ENCODE peak calls at places on chromosomes 3 and 15, in seven cellular contexts. E, A, R, Y, Q, M and C are unnamed samples.

GRCh38 chr15:58357529-58358476 is 74.0 kb upstream of the LIPC start:
- DNase-seq in Y (no peak), E (peak), A (no peak), Q (no peak), R (peak), M (no peak), C (no peak)

GRCh38 chr15:66654718-66655375 is 47.2 kb upstream of the SMAD6 start:
- DNase-seq in R (no peak), M (peak), Y (no peak), Q (no peak), E (no peak), A (no peak), C (no peak)

GRCh38 chr3:197555281-197556261 is at the start of gene BDH1:
- DNase-seq in A (no peak), Q (peak), R (peak), E (no peak), Y (no peak), M (peak), C (no peak)

GRCh38 chr3:110031975-110032374 is 694.6 kb upstream of the DPPA4 start:
- DNase-seq in R (no peak), Q (no peak), Y (no peak), M (no peak), E (no peak), A (no peak), C (no peak)

GRCh38 chr3:157122116-157122515 is 37.8 kb downstream of the CCNL1 start:
- DNase-seq in Q (no peak), E (peak), Y (peak), R (no peak), M (no peak), A (no peak), C (no peak)

GRCh38 chr3:45981321-45982038 is 14.1 kb downstream of the FYCO1 start:
- DNase-seq in Q (no peak), M (no peak), Y (no peak), A (no peak), R (no peak), E (peak), C (no peak)

GRCh38 chr3:141334627-141335250 is 33.6 kb upstream of the ZBTB38 start:
- DNase-seq in Y (no peak), M (no peak), Q (no peak), A (no peak), R (no peak), E (no peak), C (no peak)

GRCh38 chr3:58570851-58571250 is 6.3 kb downstream of the FAM107A start:
- DNase-seq in M (no peak), R (no peak), Y (no peak), E (no peak), Q (no peak), A (no peak), C (no peak)

GRCh38 chr15:51443282-51443914 is 101.9 kb downstream of the GLDN start:
- DNase-seq in E (no peak), R (no peak), M (no peak), Y (no peak), Q (no peak), A (no peak), C (no peak)

GRCh38 chr3:17740703-17741102 is 1.7 kb downstream of the TBC1D5 start:
- DNase-seq in E (peak), R (no peak), M (no peak), A (no peak), Q (no peak), Y (peak), C (no peak)

GRCh38 chr15:41256577-41257038 is 25.5 kb downstream of the CHP1 start:
- DNase-seq in Q (no peak), R (no peak), Y (no peak), M (no peak), A (no peak), E (no peak), C (no peak)

GRCh38 chr3:131526801-131527347 is 24.1 kb upstream of the MRPL3 start:
- DNase-seq in Y (no peak), A (no peak), R (no peak), Q (peak), M (peak), E (peak), C (no peak)

GRCh38 chr15:45871121-45871855 is 236.5 kb downstream of the SQOR start:
- DNase-seq in R (no peak), M (no peak), Q (no peak), A (no peak), E (no peak), Y (no peak), C (no peak)

GRCh38 chr3:181710581-181711255 is 1.0 kb upstream of the SOX2 start:
- DNase-seq in Q (no peak), M (no peak), E (no peak), Y (no peak), A (no peak), R (no peak), C (no peak)

GRCh38 chr3:43872301-43872700 is 181.6 kb downstream of the ABHD5 start:
- DNase-seq in R (no peak), M (no peak), Y (peak), E (peak), A (no peak), Q (no peak), C (no peak)

GRCh38 chr15:50339717-50340116 is 15.3 kb downstream of the GABPB1 start:
- DNase-seq in E (no peak), R (no peak), M (no peak), A (no peak), Y (no peak), Q (no peak), C (no peak)

GRCh38 chr3:155352900-155353490 is 59.5 kb upstream of the STRIT1 start:
- DNase-seq in E (peak), R (no peak), Q (no peak), M (no peak), A (peak), Y (peak), C (no peak)

GRCh38 chr3:40240921-40241320 is 68.6 kb upstream of the EIF1B start:
- DNase-seq in R (no peak), E (no peak), M (no peak), A (no peak), Q (no peak), Y (no peak), C (no peak)

GRCh38 chr3:46892285-46893145 is 15.0 kb downstream of the PTH1R start:
- DNase-seq in Y (peak), Q (peak), E (peak), M (peak), A (peak), R (no peak), C (no peak)

GRCh38 chr15:96264801-96265515 is 65.5 kb upstream of the NR2F2 start:
- DNase-seq in E (no peak), A (no peak), M (no peak), Y (peak), R (no peak), Q (no peak), C (no peak)

GRCh38 chr3:181793006-181793405 is 81.3 kb downstream of the SOX2 start:
- DNase-seq in Q (no peak), E (no peak), A (no peak), R (no peak), Y (no peak), M (no peak), C (no peak)

GRCh38 chr3:126883241-126883640 is 99.7 kb upstream of the PLXNA1 start:
- DNase-seq in Y (no peak), R (no peak), E (peak), M (no peak), Q (no peak), A (no peak), C (no peak)

GRCh38 chr15:91535856-91536500 is 317.5 kb upstream of the SLCO3A1 start:
- DNase-seq in E (no peak), R (no peak), M (no peak), Y (no peak), A (no peak), Q (no peak), C (no peak)

GRCh38 chr3:103813955-103814354 is 1379.1 kb downstream of the ZPLD1 start:
- DNase-seq in M (no peak), Y (no peak), Q (no peak), E (no peak), A (no peak), R (no peak), C (no peak)

GRCh38 chr15:58336161-58336560 is 95.6 kb upstream of the LIPC start:
- DNase-seq in A (no peak), E (no peak), Y (no peak), R (no peak), M (no peak), Q (no peak), C (no peak)

GRCh38 chr3:120780977-120781376 is 38.4 kb downstream of the GTF2E1 start:
- DNase-seq in A (no peak), E (peak), M (no peak), Q (no peak), R (no peak), Y (peak), C (no peak)

GRCh38 chr15:33468740-33469139 is 158.0 kb downstream of the RYR3 start:
- DNase-seq in R (no peak), E (no peak), Q (no peak), A (no peak), M (no peak), Y (no peak), C (no peak)

GRCh38 chr3:63990204-63990603 is 33.1 kb downstream of the PSMD6 start:
- DNase-seq in Q (no peak), Y (no peak), M (no peak), A (no peak), E (no peak), R (no peak), C (no peak)

GRCh38 chr3:178568152-178568753 is 32.0 kb downstream of the KCNMB2 start:
- DNase-seq in R (no peak), E (peak), M (no peak), Q (no peak), Y (no peak), A (no peak), C (no peak)

GRCh38 chr3:170033489-170033888 is 4.3 kb upstream of the GPR160 start:
- DNase-seq in Y (no peak), M (no peak), R (peak), A (no peak), E (no peak), Q (no peak), C (no peak)

GRCh38 chr3:86173401-86173800 is 817.5 kb downstream of the VGLL3 start:
- DNase-seq in Q (no peak), M (no peak), E (no peak), A (no peak), Y (no peak), R (no peak), C (no peak)

GRCh38 chr3:11370134-11370533 is 97.9 kb downstream of the ATG7 start:
- DNase-seq in Q (no peak), M (no peak), E (peak), R (no peak), A (no peak), Y (no peak), C (no peak)

GRCh38 chr3:169811606-169812123 is 1.0 kb upstream of the LRRIQ4 start:
- DNase-seq in M (no peak), R (no peak), A (peak), Y (no peak), Q (no peak), E (peak), C (no peak)

GRCh38 chr3:13853978-13854296 is 25.9 kb downstream of the WNT7A start:
- DNase-seq in E (no peak), Q (no peak), R (no peak), Y (no peak), M (no peak), A (no peak), C (no peak)

GRCh38 chr15:52082197-52083036 is 30.2 kb downstream of the BCL2L10 start:
- DNase-seq in E (peak), R (no peak), Q (no peak), A (no peak), Y (no peak), M (no peak), C (no peak)